ENCODE peak calls at places on chromosome 9, in four cellular contexts. One of them, this sample, is unnamed.

GRCh38 chr9:89956331-89956730 is 351.5 kb downstream of the GADD45G start:
- DNase-seq in fibroblast of lung: no peak
- DNase-seq in globus pallidus: no peak
- DNase-seq in stimulated activated CD4-positive, alpha-beta T cell treated with anti-CD3 and anti-CD28 coated beads, Interleukin-15, amount 100 ng/mL, for 24 hours: no peak
- DNase-seq in this sample: no peak

GRCh38 chr9:70069734-70070133 is 26.1 kb downstream of the MAMDC2 start:
- DNase-seq in fibroblast of lung: no peak
- DNase-seq in stimulated activated CD4-positive, alpha-beta T cell treated with anti-CD3 and anti-CD28 coated beads, Interleukin-15, amount 100 ng/mL, for 24 hours: no peak
- DNase-seq in globus pallidus: no peak
- DNase-seq in this sample: no peak

GRCh38 chr9:138020795-138021182 is 143.2 kb downstream of the CACNA1B start:
- DNase-seq in stimulated activated CD4-positive, alpha-beta T cell treated with anti-CD3 and anti-CD28 coated beads, Interleukin-15, amount 100 ng/mL, for 24 hours: no peak
- DNase-seq in globus pallidus: no peak
- DNase-seq in fibroblast of lung: no peak
- DNase-seq in this sample: no peak

GRCh38 chr9:8685846-8686245 is 886.3 kb upstream of the DMAC1 start:
- DNase-seq in stimulated activated CD4-positive, alpha-beta T cell treated with anti-CD3 and anti-CD28 coated beads, Interleukin-15, amount 100 ng/mL, for 24 hours: no peak
- DNase-seq in globus pallidus: no peak
- DNase-seq in fibroblast of lung: no peak
- DNase-seq in this sample: no peak

GRCh38 chr9:107612136-107612535 is 122.6 kb upstream of the KLF4 start:
- DNase-seq in globus pallidus: peak
- DNase-seq in stimulated activated CD4-positive, alpha-beta T cell treated with anti-CD3 and anti-CD28 coated beads, Interleukin-15, amount 100 ng/mL, for 24 hours: no peak
- DNase-seq in fibroblast of lung: no peak
- DNase-seq in this sample: no peak

GRCh38 chr9:7439355-7439978 is 360.1 kb downstream of the DMAC1 start:
- DNase-seq in fibroblast of lung: peak
- DNase-seq in stimulated activated CD4-positive, alpha-beta T cell treated with anti-CD3 and anti-CD28 coated beads, Interleukin-15, amount 100 ng/mL, for 24 hours: no peak
- DNase-seq in globus pallidus: peak
- DNase-seq in this sample: no peak

GRCh38 chr9:114075602-114076001 is 2.5 kb downstream of the AMBP start:
- DNase-seq in fibroblast of lung: no peak
- DNase-seq in globus pallidus: no peak
- DNase-seq in stimulated activated CD4-positive, alpha-beta T cell treated with anti-CD3 and anti-CD28 coated beads, Interleukin-15, amount 100 ng/mL, for 24 hours: no peak
- DNase-seq in this sample: no peak

GRCh38 chr9:72633966-72634365 is 112.6 kb downstream of the TMC1 start:
- DNase-seq in stimulated activated CD4-positive, alpha-beta T cell treated with anti-CD3 and anti-CD28 coated beads, Interleukin-15, amount 100 ng/mL, for 24 hours: peak
- DNase-seq in globus pallidus: no peak
- DNase-seq in fibroblast of lung: peak
- DNase-seq in this sample: no peak

GRCh38 chr9:27519466-27520465 is 4.3 kb upstream of the IFNK start:
- DNase-seq in stimulated activated CD4-positive, alpha-beta T cell treated with anti-CD3 and anti-CD28 coated beads, Interleukin-15, amount 100 ng/mL, for 24 hours: no peak
- DNase-seq in globus pallidus: no peak
- DNase-seq in fibroblast of lung: no peak
- DNase-seq in this sample: no peak